ENCODE peak calls at places on chromosome 19, in eight cellular contexts. J, G, L, M, X, I, E and F are unnamed samples.
A peak's percentile ranks its signal among the peaks of the same experiment; 100 is the strongest.

GRCh38 chr19:35084078-35084762 is 31.4 kb upstream of the FXYD3 start:
- DNase-seq in E (no peak), L (no peak), J (no peak), X (no peak), I (no peak), M (no peak), G (no peak), F (no peak)

GRCh38 chr19:3203754-3204645 is 18.3 kb downstream of the NCLN start:
- DNase-seq in G (no peak), I (no peak), J (no peak), M (no peak), X (no peak), L (no peak), E (no peak), F (no peak)

GRCh38 chr19:45585158-45585577 is 566 bp upstream of the OPA3 start:
- DNase-seq in I (no peak), E (no peak), L (no peak), M (no peak), X (no peak), G (no peak), J (no peak), F (peak; percentile 28)

GRCh38 chr19:5790573-5791520 is at the start of gene DUS3L:
- DNase-seq in G (peak; percentile 97), L (peak; percentile 94), M (peak; percentile 96), E (peak; percentile 99), J (peak; percentile 95), X (peak; percentile 97), I (peak; percentile 97), F (peak; percentile 98)

GRCh38 chr19:46515879-46516350 is 20.2 kb upstream of the PNMA8B start:
- DNase-seq in I (peak; percentile 26), X (no peak), L (peak; percentile 40), J (no peak), G (no peak), E (no peak), M (no peak), F (peak; percentile 61)

GRCh38 chr19:13768510-13768909 is 4.2 kb downstream of the MRI1 start:
- DNase-seq in M (no peak), X (no peak), J (no peak), E (no peak), G (no peak), I (no peak), L (no peak), F (no peak)

GRCh38 chr19:4322942-4323665 is 15.5 kb downstream of the STAP2 start:
- DNase-seq in X (peak; percentile 35), M (no peak), G (peak; percentile 28), I (no peak), E (no peak), L (no peak), J (no peak), F (no peak)

GRCh38 chr19:33902802-33903488 is 106.3 kb downstream of the KCTD15 start:
- DNase-seq in J (no peak), L (no peak), M (no peak), X (peak; percentile 74), I (no peak), E (no peak), G (no peak), F (no peak)

GRCh38 chr19:3324405-3324856 is 42.0 kb upstream of the NFIC start:
- DNase-seq in M (peak; percentile 85), E (peak; percentile 79), X (peak; percentile 64), G (peak; percentile 47), I (peak; percentile 35), L (peak; percentile 76), J (peak; percentile 75), F (peak; percentile 73)

GRCh38 chr19:55641376-55642152 is 762 bp downstream of the ZNF580 start:
- DNase-seq in I (no peak), J (no peak), G (no peak), M (no peak), X (no peak), E (no peak), L (no peak), F (peak; percentile 42)

GRCh38 chr19:29671393-29672076 is 6.3 kb downstream of the PLEKHF1 start:
- DNase-seq in M (no peak), L (peak; percentile 91), X (peak; percentile 50), G (peak; percentile 87), E (peak; percentile 78), J (peak; percentile 55), I (peak; percentile 24), F (peak; percentile 76)

GRCh38 chr19:7677664-7678311 is 898 bp downstream of the MCEMP1 start:
- DNase-seq in E (no peak), G (no peak), L (no peak), I (no peak), J (no peak), X (no peak), M (no peak), F (no peak)

GRCh38 chr19:7679017-7679720 is 1.5 kb upstream of the TRAPPC5 start:
- DNase-seq in L (peak; percentile 69), G (no peak), I (no peak), E (peak; percentile 63), X (no peak), M (no peak), J (no peak), F (peak; percentile 79)

GRCh38 chr19:7680606-7681335 is at the start of gene TRAPPC5:
- DNase-seq in J (peak; percentile 90), L (peak; percentile 84), E (peak; percentile 93), I (peak; percentile 58), G (peak; percentile 82), X (peak; percentile 88), M (peak; percentile 86), F (peak; percentile 90)

GRCh38 chr19:7681336-7682174 is 922 bp downstream of the TRAPPC5 start:
- DNase-seq in L (peak; percentile 84), G (peak; percentile 81), M (peak; percentile 84), J (peak; percentile 67), I (peak; percentile 57), E (peak; percentile 90), X (peak; percentile 81), F (peak; percentile 87)

DNA sequence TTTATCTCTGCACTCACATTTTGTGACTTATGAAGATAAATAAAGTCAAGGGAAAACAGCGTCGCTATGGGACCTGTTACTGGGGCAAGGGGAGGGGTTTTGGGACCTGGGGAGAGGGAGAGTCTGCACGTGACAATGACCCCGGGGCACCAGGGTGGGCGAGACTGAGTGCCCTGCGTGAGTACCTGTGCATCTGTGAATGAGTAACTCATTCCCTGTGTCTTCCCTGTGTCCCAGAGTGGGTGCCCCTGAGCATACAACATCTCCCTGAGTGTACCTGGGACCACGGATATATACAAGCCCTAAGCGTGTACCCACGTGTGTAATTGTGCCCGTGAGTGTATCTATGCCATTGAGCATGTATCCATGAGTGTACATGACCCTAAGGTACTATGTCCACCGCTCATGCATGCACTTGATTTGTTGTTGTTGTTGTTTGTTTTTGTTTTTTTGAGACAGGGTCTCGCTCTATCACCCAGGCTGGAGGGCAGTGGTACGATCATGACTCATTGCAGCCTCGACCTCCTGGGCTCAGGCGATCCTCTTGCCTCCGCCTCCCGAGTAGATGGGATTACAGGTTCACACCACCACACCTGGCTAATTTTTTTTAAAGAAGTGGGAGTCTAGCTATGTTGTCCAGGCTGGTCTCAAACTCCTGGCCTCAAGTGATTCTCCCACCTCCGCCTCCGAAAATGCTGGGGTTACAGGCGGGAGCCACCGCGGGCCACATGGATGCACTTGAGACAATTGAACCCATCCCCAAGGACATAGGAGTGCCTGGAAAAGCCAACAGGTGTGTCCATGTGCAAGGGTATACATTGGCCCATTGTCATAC is 645 bp upstream of the TRAPPC5 start:
- DNase-seq in I (no peak), M (no peak), X (no peak), L (no peak), G (no peak), J (no peak), E (no peak), F (no peak)
- TF ChIP-seq CTCF in I (no peak), M (no peak), X (no peak), L (no peak), G (no peak), J (no peak), E (no peak), F (no peak)

DNA sequence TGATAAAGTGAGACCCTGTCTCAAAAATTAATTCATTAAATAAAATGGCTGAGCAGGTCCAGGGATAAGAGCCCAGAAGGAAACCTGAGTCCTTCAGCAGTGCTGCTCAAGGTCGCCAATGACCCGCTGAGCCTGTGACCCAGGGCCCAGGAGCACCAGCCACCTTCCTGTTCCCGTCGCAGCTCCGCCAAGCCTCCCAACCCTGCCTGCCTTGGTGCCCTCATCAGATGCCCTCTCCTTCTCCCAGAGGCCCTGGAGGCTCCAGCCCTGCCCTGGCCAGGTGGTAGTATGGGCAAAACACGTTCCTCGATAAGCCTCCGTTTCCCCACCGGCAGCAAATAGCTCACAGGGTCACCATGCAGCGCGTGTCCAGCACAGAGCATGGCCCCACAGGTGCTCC is 2.6 kb downstream of the REXO1 start:
- DNase-seq in M (no peak), E (no peak), J (no peak), X (no peak), L (no peak), G (no peak), I (no peak), F (no peak)
- TF ChIP-seq CTCF in M (no peak), E (no peak), J (no peak), X (no peak), L (no peak), G (no peak), I (no peak), F (no peak)

DNA sequence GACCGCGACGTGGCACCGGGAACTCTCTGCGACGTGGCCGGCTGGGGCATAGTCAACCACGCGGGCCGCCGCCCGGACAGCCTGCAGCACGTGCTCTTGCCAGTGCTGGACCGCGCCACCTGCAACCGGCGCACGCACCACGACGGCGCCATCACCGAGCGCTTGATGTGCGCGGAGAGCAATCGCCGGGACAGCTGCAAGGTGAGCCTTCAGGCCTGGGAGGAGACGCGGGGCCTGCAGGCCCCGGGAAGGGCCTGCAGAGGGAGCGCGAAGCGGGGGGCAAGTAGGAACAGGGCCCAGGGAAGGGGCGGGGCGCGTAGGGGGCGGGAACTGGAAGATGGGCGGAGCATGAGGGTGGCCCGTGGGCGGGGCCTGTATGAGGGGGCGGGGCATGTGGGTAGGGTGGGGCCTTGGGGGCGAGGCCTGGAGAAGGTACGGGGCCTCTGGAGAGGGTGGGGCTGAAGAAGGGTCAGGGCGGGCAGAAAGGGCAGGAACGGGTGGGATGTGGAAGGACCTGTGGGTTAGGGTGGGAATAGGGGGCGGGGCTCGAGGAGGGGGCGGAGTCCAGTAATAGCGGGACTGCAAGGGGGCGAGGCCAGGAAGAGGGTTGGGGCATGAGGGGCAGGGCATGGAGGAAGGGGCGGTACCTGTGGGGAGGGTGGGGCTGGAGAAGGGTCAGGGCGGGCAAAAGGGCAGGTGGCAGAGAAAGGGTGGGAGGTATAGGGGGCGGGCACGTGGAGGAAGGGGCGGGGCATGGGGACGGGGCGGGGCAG is 2.5 kb downstream of the CFD start:
- DNase-seq in M (peak; percentile 96), J (peak; percentile 60), X (no peak), G (no peak), L (peak; percentile 66), I (no peak), E (peak; percentile 78), F (peak; percentile 88)
- TF ChIP-seq CTCF in M (no peak), J (no peak), X (no peak), G (no peak), L (no peak), I (peak; percentile 12), E (no peak), F (no peak)

DNA sequence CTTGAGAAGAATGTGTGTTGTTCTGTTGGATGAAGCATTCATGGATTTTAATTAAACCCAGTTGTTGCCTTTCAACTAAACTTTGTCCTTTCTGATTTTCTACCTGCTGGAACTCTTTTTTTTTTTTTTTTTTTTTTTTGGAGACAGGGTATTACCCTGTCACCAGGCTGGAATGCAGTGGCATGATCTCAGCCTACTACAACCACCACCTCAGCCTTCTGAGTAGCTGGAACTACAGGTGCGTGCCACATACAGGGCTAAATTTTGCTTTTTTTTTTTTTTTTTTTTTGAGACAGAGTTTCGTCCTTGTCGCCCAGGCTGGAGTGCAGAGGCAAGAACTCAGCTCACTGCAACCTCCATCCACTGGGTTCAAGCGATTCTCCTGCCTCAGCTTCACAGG is 6.9 kb downstream of the ZNF791 start:
- DNase-seq in G (peak; percentile 57), M (no peak), I (no peak), J (no peak), X (no peak), E (no peak), L (no peak), F (no peak)
- TF ChIP-seq CTCF in G (no peak), M (no peak), I (no peak), J (no peak), X (no peak), E (no peak), L (no peak), F (no peak)